ENCODE peak calls at places on chromosome 1, in four cellular contexts. T, V, C and D are unnamed samples.

GRCh38 chr1:220786337-220787068 is at the start of gene MTARC1:
- DNase-seq in V (peak; percentile 86), C (peak; percentile 62), T (no peak), D (peak; percentile 86)

GRCh38 chr1:90964444-90965035 is 57.3 kb downstream of the ZNF644 start:
- DNase-seq in V (no peak), T (no peak), C (no peak), D (no peak)

GRCh38 chr1:24418898-24419628 is 3.5 kb downstream of the NIPAL3 start:
- DNase-seq in T (no peak), C (peak; percentile 87), V (no peak), D (peak; percentile 67)

GRCh38 chr1:60068393-60069045 is 5.1 kb downstream of the C1orf87 start:
- DNase-seq in T (no peak), V (no peak), C (no peak), D (no peak)

GRCh38 chr1:8133657-8134430 is 107.7 kb upstream of the ERRFI1 start:
- DNase-seq in V (peak; percentile 37), T (no peak), C (peak; percentile 81), D (peak; percentile 63)

GRCh38 chr1:153024413-153024812 is 6.6 kb upstream of the SPRR1B start:
- DNase-seq in V (no peak), T (no peak), C (no peak), D (no peak)

GRCh38 chr1:22229374-22229773 is 86.5 kb upstream of the WNT4 start:
- DNase-seq in C (no peak), V (no peak), T (no peak), D (no peak)

GRCh38 chr1:18681423-18681835 is 50.8 kb downstream of the PAX7 start:
- DNase-seq in T (no peak), V (no peak), C (no peak), D (no peak)

GRCh38 chr1:194873328-194873923 is 1687.0 kb upstream of the B3GALT2 start:
- DNase-seq in C (no peak), V (no peak), T (no peak), D (no peak)

GRCh38 chr1:109392788-109393580 is 4.7 kb downstream of the SORT1 start:
- DNase-seq in C (peak; percentile 75), V (peak; percentile 48), T (no peak), D (peak; percentile 73)
- TF ChIP-seq POLR2A in C (no peak), V (peak; percentile 61), T (no peak), D (peak; percentile 63)

DNA sequence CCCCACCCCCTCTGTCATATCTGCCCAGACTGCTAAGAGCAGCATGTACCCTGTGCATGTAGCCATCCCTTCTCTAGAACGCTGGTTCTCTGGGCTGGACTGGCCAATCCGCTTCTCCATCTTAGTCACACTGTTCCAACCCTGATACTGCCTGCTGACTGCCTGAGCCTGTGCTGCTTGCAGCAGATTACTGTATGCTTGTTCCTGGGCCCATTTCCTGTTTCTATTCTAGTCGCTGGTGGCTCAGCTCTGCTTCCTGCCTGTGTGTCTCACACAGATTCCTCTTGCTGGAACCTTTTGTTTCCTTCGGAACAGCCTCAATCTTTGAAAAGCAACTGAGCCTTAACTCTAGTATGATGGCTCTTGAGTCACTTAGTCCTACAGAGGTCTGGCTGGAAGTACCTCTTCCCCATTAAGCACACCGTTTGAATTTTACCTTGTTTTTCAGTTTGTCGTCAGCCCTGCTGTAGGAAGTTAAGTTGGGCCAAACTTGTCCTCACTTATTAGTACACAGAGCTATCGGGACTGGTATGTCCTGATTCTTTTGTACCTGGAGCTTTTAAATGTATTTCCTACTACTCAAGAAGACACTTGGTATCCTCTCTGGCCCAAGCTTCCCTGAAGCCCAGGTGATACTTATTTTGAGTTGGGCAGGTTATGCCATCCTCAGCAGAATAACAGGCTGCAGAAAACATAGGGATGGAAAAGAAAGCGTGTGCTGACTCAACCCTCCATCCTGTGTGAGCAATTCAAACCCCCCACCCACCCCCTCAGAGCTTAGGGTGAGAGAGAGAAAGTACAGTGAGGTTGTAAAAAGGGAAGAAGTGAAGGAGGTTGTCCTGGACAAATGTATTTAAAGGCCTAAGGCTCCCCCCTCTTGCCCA is 43.4 kb upstream of the PIGV start:
- DNase-seq in T (peak; percentile 47), C (peak; percentile 61), V (peak; percentile 59), D (peak; percentile 81)
- TF ChIP-seq POLR2A in T (no peak), C (no peak), V (peak; percentile 15), D (no peak)

GRCh38 chr1:203828424-203828823 is 33.0 kb upstream of the SNRPE start:
- DNase-seq in T (no peak), V (no peak), C (no peak), D (no peak)
- TF ChIP-seq POLR2A in T (no peak), V (no peak), C (no peak), D (no peak)

GRCh38 chr1:115641762-115642167 is at the start of gene VANGL1:
- DNase-seq in V (peak; percentile 85), C (peak; percentile 71), T (no peak), D (peak; percentile 73)

GRCh38 chr1:115642168-115643072 is 650 bp downstream of the VANGL1 start:
- DNase-seq in C (peak; percentile 61), T (no peak), V (peak; percentile 61), D (peak; percentile 69)

GRCh38 chr1:115643219-115643618 is 1.4 kb downstream of the VANGL1 start:
- DNase-seq in V (no peak), T (no peak), C (no peak), D (no peak)

GRCh38 chr1:115643636-115644035 is 1.9 kb downstream of the VANGL1 start:
- DNase-seq in T (no peak), V (no peak), C (no peak), D (no peak)

DNA sequence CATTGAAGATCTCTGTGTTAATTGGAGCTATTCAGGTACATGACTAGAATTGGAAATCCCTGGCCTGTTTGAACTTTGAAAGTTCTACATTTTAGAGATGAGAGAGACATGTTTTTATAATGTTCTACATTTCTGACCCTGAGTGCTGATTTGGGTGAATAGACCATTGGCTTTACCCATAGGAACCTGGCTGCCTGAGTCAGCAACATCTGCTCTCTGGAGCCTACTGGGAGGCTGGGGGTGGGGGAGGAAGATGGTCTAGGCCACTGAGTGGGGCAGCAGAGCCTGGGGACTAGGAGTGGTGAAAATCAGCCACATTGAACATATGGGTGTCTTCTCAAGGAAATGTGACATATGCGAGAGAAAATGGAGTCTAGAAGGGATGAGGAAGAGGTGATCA is 1.4 kb upstream of the VANGL1 start:
- DNase-seq in C (no peak), T (no peak), V (no peak), D (no peak)
- TF ChIP-seq POLR2A in C (no peak), T (no peak), V (no peak), D (no peak)

GRCh38 chr1:205775015-205775716 is at the start of gene RAB29:
- DNase-seq in T (peak; percentile 50), V (peak; percentile 79), C (peak; percentile 93), D (peak; percentile 82)
- TF ChIP-seq POLR2A in T (no peak), V (peak; percentile 50), C (no peak), D (peak; percentile 25)

GRCh38 chr1:243487649-243488227 is 231.9 kb downstream of the SDCCAG8 start:
- DNase-seq in C (peak; percentile 56), V (no peak), T (no peak), D (no peak)
- TF ChIP-seq POLR2A in C (no peak), V (no peak), T (no peak), D (no peak)

GRCh38 chr1:53085405-53085804 is 23.4 kb downstream of the PODN start:
- DNase-seq in C (no peak), T (no peak), V (no peak), D (no peak)

GRCh38 chr1:53084589-53084971 is 22.6 kb downstream of the PODN start:
- DNase-seq in T (no peak), C (no peak), V (no peak), D (no peak)

GRCh38 chr1:53082826-53083225 is 20.8 kb downstream of the PODN start:
- DNase-seq in V (no peak), C (no peak), T (no peak), D (no peak)

GRCh38 chr1:53081384-53082066 is 19.5 kb downstream of the PODN start:
- DNase-seq in C (no peak), V (no peak), T (no peak), D (no peak)

DNA sequence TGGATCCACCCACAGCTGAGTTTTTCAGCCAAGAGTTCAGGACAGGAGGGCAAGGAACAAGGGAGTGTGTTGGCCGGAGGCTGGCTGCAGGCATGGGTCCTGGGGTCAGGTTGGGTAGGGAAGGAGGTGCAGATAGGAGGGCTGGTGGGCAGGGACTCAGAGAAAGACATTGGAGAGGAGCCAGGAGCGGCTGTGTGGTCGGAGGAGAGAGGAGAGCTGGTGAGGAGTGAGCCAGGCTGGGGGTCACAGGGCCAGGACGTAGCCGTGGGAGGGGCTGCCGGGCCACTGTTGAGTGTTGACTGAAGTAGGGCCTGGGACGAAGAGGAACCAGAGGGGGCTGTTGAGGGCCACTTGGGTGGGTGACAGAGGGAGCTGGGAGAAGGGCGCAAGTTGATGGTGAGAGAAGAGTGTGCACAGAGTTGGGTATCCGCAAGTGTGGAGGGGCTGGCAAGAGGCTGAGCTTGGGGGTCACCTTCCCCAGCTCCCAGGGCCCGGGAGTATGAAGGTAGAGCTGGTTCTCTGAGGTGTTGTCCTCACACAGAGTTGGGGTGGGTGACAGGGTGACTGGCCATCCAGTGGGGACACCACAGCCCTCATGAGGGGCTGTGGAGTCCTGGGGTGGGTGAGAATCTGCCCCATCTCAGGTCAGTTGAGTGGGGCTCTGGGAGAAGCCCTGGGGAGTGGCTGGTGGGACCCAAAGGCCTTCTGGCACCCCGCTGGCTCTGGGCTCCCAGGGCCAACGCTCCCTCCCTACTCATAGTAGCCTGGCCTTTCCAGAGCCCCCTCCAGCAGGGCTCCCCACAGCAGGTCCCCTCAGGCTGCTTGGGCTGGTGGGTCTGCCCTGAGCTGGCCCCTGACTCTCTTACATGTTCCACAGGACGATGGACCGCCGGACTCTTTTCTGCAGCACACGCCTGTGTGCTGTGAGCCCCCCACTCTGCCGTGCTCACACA is 21.9 kb downstream of the PODN start:
- DNase-seq in V (no peak), C (no peak), T (no peak), D (no peak)
- TF ChIP-seq POLR2A in V (no peak), C (no peak), T (no peak), D (no peak)

GRCh38 chr1:113072757-113073456 is at the start of gene LRIG2:
- DNase-seq in T (peak; percentile 92), C (peak; percentile 100), V (peak; percentile 98), D (peak; percentile 100)
- TF ChIP-seq POLR2A in T (no peak), C (peak; percentile 86), V (peak; percentile 65), D (peak; percentile 93)